ENCODE peak calls at places on chromosomes 11 and 22, in eight cellular contexts. One of them, this sample, is unnamed.

GRCh38 chr11:117875397-117876048 is 935 bp downstream of the FXYD6 start:
- DNase-seq in left ventricle myocardium inferior: peak; percentile 45
- DNase-seq in small intestine: no peak
- DNase-seq in tibial nerve: no peak
- DNase-seq in CD8-positive, alpha-beta T cell: peak; percentile 33
- DNase-seq in CD8-positive, alpha-beta memory T cell: no peak
- DNase-seq in brain microvascular endothelial cell: no peak
- DNase-seq in HCT116: no peak
- DNase-seq in this sample: no peak

GRCh38 chr22:39343259-39344045 is 6.3 kb upstream of the SYNGR1 start:
- DNase-seq in CD8-positive, alpha-beta memory T cell: peak; percentile 24
- DNase-seq in left ventricle myocardium inferior: peak; percentile 41
- DNase-seq in tibial nerve: no peak
- DNase-seq in small intestine: peak; percentile 73
- DNase-seq in brain microvascular endothelial cell: peak; percentile 54
- DNase-seq in CD8-positive, alpha-beta T cell: peak; percentile 60
- DNase-seq in HCT116: peak; percentile 36
- DNase-seq in this sample: peak; percentile 41

GRCh38 chr22:48240935-48241230 is 1478.4 kb downstream of the TBC1D22A start:
- DNase-seq in CD8-positive, alpha-beta T cell: no peak
- DNase-seq in small intestine: no peak
- DNase-seq in HCT116: no peak
- DNase-seq in left ventricle myocardium inferior: no peak
- DNase-seq in tibial nerve: no peak
- DNase-seq in CD8-positive, alpha-beta memory T cell: no peak
- DNase-seq in brain microvascular endothelial cell: no peak
- DNase-seq in this sample: no peak

GRCh38 chr11:43918662-43919061 is 23.8 kb upstream of the C11orf96 start:
- DNase-seq in HCT116: no peak
- DNase-seq in brain microvascular endothelial cell: no peak
- DNase-seq in CD8-positive, alpha-beta T cell: no peak
- DNase-seq in tibial nerve: no peak
- DNase-seq in left ventricle myocardium inferior: no peak
- DNase-seq in CD8-positive, alpha-beta memory T cell: no peak
- DNase-seq in small intestine: no peak
- DNase-seq in this sample: no peak

GRCh38 chr11:76256448-76256847 is 50.1 kb upstream of the WNT11 start:
- DNase-seq in CD8-positive, alpha-beta memory T cell: no peak
- DNase-seq in left ventricle myocardium inferior: no peak
- DNase-seq in CD8-positive, alpha-beta T cell: no peak
- DNase-seq in small intestine: no peak
- DNase-seq in tibial nerve: no peak
- DNase-seq in brain microvascular endothelial cell: no peak
- DNase-seq in HCT116: no peak
- DNase-seq in this sample: no peak

GRCh38 chr11:78209478-78209877 is 20.8 kb downstream of the USP35 start:
- DNase-seq in CD8-positive, alpha-beta memory T cell: no peak
- DNase-seq in HCT116: no peak
- DNase-seq in left ventricle myocardium inferior: peak; percentile 12
- DNase-seq in small intestine: no peak
- DNase-seq in tibial nerve: no peak
- DNase-seq in CD8-positive, alpha-beta T cell: no peak
- DNase-seq in brain microvascular endothelial cell: no peak
- DNase-seq in this sample: no peak

GRCh38 chr22:50019316-50019715 is 6.8 kb upstream of the IL17REL start:
- DNase-seq in tibial nerve: no peak
- DNase-seq in CD8-positive, alpha-beta memory T cell: no peak
- DNase-seq in left ventricle myocardium inferior: no peak
- DNase-seq in small intestine: no peak
- DNase-seq in brain microvascular endothelial cell: no peak
- DNase-seq in CD8-positive, alpha-beta T cell: no peak
- DNase-seq in HCT116: no peak
- DNase-seq in this sample: no peak

GRCh38 chr22:20268350-20269012 is 363 bp upstream of the RTN4R start:
- DNase-seq in HCT116: peak; percentile 8
- DNase-seq in CD8-positive, alpha-beta T cell: peak; percentile 63
- DNase-seq in left ventricle myocardium inferior: peak; percentile 56
- DNase-seq in tibial nerve: no peak
- DNase-seq in CD8-positive, alpha-beta memory T cell: peak; percentile 50
- DNase-seq in small intestine: peak; percentile 59
- DNase-seq in brain microvascular endothelial cell: no peak
- DNase-seq in this sample: peak; percentile 19

GRCh38 chr11:116644948-116645305 is 127.9 kb downstream of the BUD13 start:
- DNase-seq in tibial nerve: no peak
- DNase-seq in HCT116: no peak
- DNase-seq in CD8-positive, alpha-beta memory T cell: no peak
- DNase-seq in CD8-positive, alpha-beta T cell: no peak
- DNase-seq in left ventricle myocardium inferior: no peak
- DNase-seq in small intestine: no peak
- DNase-seq in brain microvascular endothelial cell: no peak
- DNase-seq in this sample: no peak

GRCh38 chr11:16817321-16817720 is 78.9 kb downstream of the C11orf58 start:
- DNase-seq in tibial nerve: no peak
- DNase-seq in CD8-positive, alpha-beta memory T cell: no peak
- DNase-seq in small intestine: no peak
- DNase-seq in CD8-positive, alpha-beta T cell: no peak
- DNase-seq in left ventricle myocardium inferior: no peak
- DNase-seq in HCT116: no peak
- DNase-seq in brain microvascular endothelial cell: no peak
- DNase-seq in this sample: peak; percentile 54

GRCh38 chr11:96267001-96267489 is 76.0 kb downstream of the MAML2 start:
- DNase-seq in CD8-positive, alpha-beta T cell: no peak
- DNase-seq in CD8-positive, alpha-beta memory T cell: no peak
- DNase-seq in left ventricle myocardium inferior: no peak
- DNase-seq in brain microvascular endothelial cell: no peak
- DNase-seq in HCT116: no peak
- DNase-seq in small intestine: no peak
- DNase-seq in tibial nerve: no peak
- DNase-seq in this sample: no peak

GRCh38 chr22:39283312-39284141 is 35.9 kb downstream of the RPL3 start:
- DNase-seq in CD8-positive, alpha-beta T cell: no peak
- DNase-seq in small intestine: no peak
- DNase-seq in tibial nerve: no peak
- DNase-seq in left ventricle myocardium inferior: peak; percentile 63
- DNase-seq in HCT116: no peak
- DNase-seq in CD8-positive, alpha-beta memory T cell: no peak
- DNase-seq in brain microvascular endothelial cell: no peak
- DNase-seq in this sample: no peak

GRCh38 chr11:42707541-42707940 is 604.3 kb upstream of the API5 start:
- DNase-seq in small intestine: no peak
- DNase-seq in CD8-positive, alpha-beta T cell: no peak
- DNase-seq in brain microvascular endothelial cell: no peak
- DNase-seq in left ventricle myocardium inferior: no peak
- DNase-seq in CD8-positive, alpha-beta memory T cell: no peak
- DNase-seq in HCT116: no peak
- DNase-seq in tibial nerve: no peak
- DNase-seq in this sample: no peak

GRCh38 chr11:102467080-102467708 is 14.6 kb upstream of the TMEM123 start:
- DNase-seq in brain microvascular endothelial cell: no peak
- DNase-seq in small intestine: peak; percentile 65
- DNase-seq in HCT116: no peak
- DNase-seq in tibial nerve: no peak
- DNase-seq in CD8-positive, alpha-beta memory T cell: no peak
- DNase-seq in left ventricle myocardium inferior: no peak
- DNase-seq in CD8-positive, alpha-beta T cell: no peak
- DNase-seq in this sample: no peak

GRCh38 chr11:114263510-114264170 is 32.6 kb upstream of the NNMT start:
- DNase-seq in CD8-positive, alpha-beta T cell: no peak
- DNase-seq in tibial nerve: no peak
- DNase-seq in left ventricle myocardium inferior: no peak
- DNase-seq in brain microvascular endothelial cell: no peak
- DNase-seq in CD8-positive, alpha-beta memory T cell: no peak
- DNase-seq in HCT116: no peak
- DNase-seq in small intestine: no peak
- DNase-seq in this sample: no peak

GRCh38 chr11:113373306-113373705 is 14.3 kb upstream of the ANKK1 start:
- DNase-seq in tibial nerve: no peak
- DNase-seq in left ventricle myocardium inferior: no peak
- DNase-seq in small intestine: peak; percentile 10
- DNase-seq in HCT116: no peak
- DNase-seq in brain microvascular endothelial cell: peak; percentile 15
- DNase-seq in CD8-positive, alpha-beta T cell: no peak
- DNase-seq in CD8-positive, alpha-beta memory T cell: no peak
- DNase-seq in this sample: no peak

GRCh38 chr11:74141908-74142307 is 28.9 kb downstream of the C2CD3 start:
- DNase-seq in tibial nerve: no peak
- DNase-seq in CD8-positive, alpha-beta T cell: no peak
- DNase-seq in small intestine: no peak
- DNase-seq in CD8-positive, alpha-beta memory T cell: no peak
- DNase-seq in brain microvascular endothelial cell: no peak
- DNase-seq in left ventricle myocardium inferior: no peak
- DNase-seq in HCT116: no peak
- DNase-seq in this sample: no peak

DNA sequence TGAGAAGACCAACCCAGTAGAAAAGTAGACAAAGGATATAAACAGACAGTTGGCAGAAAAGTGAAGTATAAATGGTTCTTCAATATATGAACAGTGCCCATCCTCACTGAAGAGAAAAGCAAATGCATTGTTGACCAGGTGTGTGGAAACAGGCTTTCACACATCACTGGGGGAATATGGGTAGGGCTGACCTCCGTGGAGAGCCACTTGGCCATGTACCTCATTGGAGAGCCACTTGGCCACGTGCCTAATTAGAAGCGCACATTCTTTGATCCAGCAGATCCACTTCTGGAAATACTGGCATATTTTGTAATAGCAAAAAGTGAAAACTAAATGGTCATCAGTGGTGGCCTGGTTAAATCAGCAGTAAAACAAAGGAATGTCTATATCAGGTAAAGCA is 43.2 kb downstream of the PPP6R3 start:
- DNase-seq in tibial nerve: no peak
- DNase-seq in small intestine: no peak
- DNase-seq in CD8-positive, alpha-beta memory T cell: no peak
- DNase-seq in left ventricle myocardium inferior: no peak
- DNase-seq in HCT116: no peak
- DNase-seq in CD8-positive, alpha-beta T cell: no peak
- DNase-seq in brain microvascular endothelial cell: no peak
- DNase-seq in this sample: no peak
- H3K27ac ChIP-seq in tibial nerve: no peak overlapping the region
- H3K27ac ChIP-seq in small intestine: no peak overlapping the region
- H3K27ac ChIP-seq in CD8-positive, alpha-beta memory T cell: no peak overlapping the region
- H3K27ac ChIP-seq in left ventricle myocardium inferior: peak overlapping the region; percentile 21
- H3K27ac ChIP-seq in HCT116: no peak overlapping the region
- H3K27ac ChIP-seq in CD8-positive, alpha-beta T cell: no peak overlapping the region
- H3K27ac ChIP-seq in brain microvascular endothelial cell: no peak overlapping the region
- H3K27ac ChIP-seq in this sample: no peak overlapping the region

GRCh38 chr11:15194671-15195415 is 80.1 kb downstream of the INSC start:
- DNase-seq in tibial nerve: no peak
- DNase-seq in left ventricle myocardium inferior: no peak
- DNase-seq in HCT116: no peak
- DNase-seq in CD8-positive, alpha-beta memory T cell: no peak
- DNase-seq in small intestine: no peak
- DNase-seq in CD8-positive, alpha-beta T cell: no peak
- DNase-seq in brain microvascular endothelial cell: no peak
- DNase-seq in this sample: no peak
- H3K27ac ChIP-seq in tibial nerve: no peak overlapping the region
- H3K27ac ChIP-seq in left ventricle myocardium inferior: no peak overlapping the region
- H3K27ac ChIP-seq in HCT116: no peak overlapping the region
- H3K27ac ChIP-seq in CD8-positive, alpha-beta memory T cell: no peak overlapping the region
- H3K27ac ChIP-seq in small intestine: no peak overlapping the region
- H3K27ac ChIP-seq in CD8-positive, alpha-beta T cell: no peak overlapping the region
- H3K27ac ChIP-seq in brain microvascular endothelial cell: no peak overlapping the region
- H3K27ac ChIP-seq in this sample: no peak overlapping the region

GRCh38 chr22:38261478-38261803 is 11.4 kb downstream of the TMEM184B start:
- DNase-seq in brain microvascular endothelial cell: no peak
- DNase-seq in small intestine: no peak
- DNase-seq in tibial nerve: no peak
- DNase-seq in CD8-positive, alpha-beta memory T cell: no peak
- DNase-seq in CD8-positive, alpha-beta T cell: no peak
- DNase-seq in HCT116: no peak
- DNase-seq in left ventricle myocardium inferior: no peak
- DNase-seq in this sample: no peak

GRCh38 chr22:38257650-38258246 is 15.1 kb downstream of the TMEM184B start:
- DNase-seq in small intestine: peak; percentile 94
- DNase-seq in brain microvascular endothelial cell: no peak
- DNase-seq in CD8-positive, alpha-beta memory T cell: no peak
- DNase-seq in left ventricle myocardium inferior: no peak
- DNase-seq in tibial nerve: no peak
- DNase-seq in CD8-positive, alpha-beta T cell: no peak
- DNase-seq in HCT116: no peak
- DNase-seq in this sample: no peak

GRCh38 chr22:38260760-38261477 is 11.9 kb downstream of the TMEM184B start:
- DNase-seq in CD8-positive, alpha-beta memory T cell: no peak
- DNase-seq in HCT116: no peak
- DNase-seq in CD8-positive, alpha-beta T cell: no peak
- DNase-seq in brain microvascular endothelial cell: no peak
- DNase-seq in tibial nerve: no peak
- DNase-seq in left ventricle myocardium inferior: no peak
- DNase-seq in small intestine: no peak
- DNase-seq in this sample: peak; percentile 46

GRCh38 chr22:38258895-38259294 is 13.9 kb downstream of the TMEM184B start:
- DNase-seq in CD8-positive, alpha-beta memory T cell: no peak
- DNase-seq in brain microvascular endothelial cell: peak; percentile 62
- DNase-seq in small intestine: no peak
- DNase-seq in left ventricle myocardium inferior: peak; percentile 79
- DNase-seq in CD8-positive, alpha-beta T cell: no peak
- DNase-seq in HCT116: no peak
- DNase-seq in tibial nerve: no peak
- DNase-seq in this sample: no peak

GRCh38 chr22:38259370-38259769 is 13.4 kb downstream of the TMEM184B start:
- DNase-seq in brain microvascular endothelial cell: no peak
- DNase-seq in HCT116: no peak
- DNase-seq in CD8-positive, alpha-beta memory T cell: no peak
- DNase-seq in left ventricle myocardium inferior: no peak
- DNase-seq in tibial nerve: no peak
- DNase-seq in small intestine: no peak
- DNase-seq in CD8-positive, alpha-beta T cell: no peak
- DNase-seq in this sample: no peak
- H3K27ac ChIP-seq in brain microvascular endothelial cell: no peak overlapping the region
- H3K27ac ChIP-seq in HCT116: no peak overlapping the region
- H3K27ac ChIP-seq in CD8-positive, alpha-beta memory T cell: no peak overlapping the region
- H3K27ac ChIP-seq in left ventricle myocardium inferior: peak overlapping the region; percentile 74
- H3K27ac ChIP-seq in tibial nerve: no peak overlapping the region
- H3K27ac ChIP-seq in small intestine: no peak overlapping the region
- H3K27ac ChIP-seq in CD8-positive, alpha-beta T cell: no peak overlapping the region
- H3K27ac ChIP-seq in this sample: peak overlapping the region; percentile 74

DNA sequence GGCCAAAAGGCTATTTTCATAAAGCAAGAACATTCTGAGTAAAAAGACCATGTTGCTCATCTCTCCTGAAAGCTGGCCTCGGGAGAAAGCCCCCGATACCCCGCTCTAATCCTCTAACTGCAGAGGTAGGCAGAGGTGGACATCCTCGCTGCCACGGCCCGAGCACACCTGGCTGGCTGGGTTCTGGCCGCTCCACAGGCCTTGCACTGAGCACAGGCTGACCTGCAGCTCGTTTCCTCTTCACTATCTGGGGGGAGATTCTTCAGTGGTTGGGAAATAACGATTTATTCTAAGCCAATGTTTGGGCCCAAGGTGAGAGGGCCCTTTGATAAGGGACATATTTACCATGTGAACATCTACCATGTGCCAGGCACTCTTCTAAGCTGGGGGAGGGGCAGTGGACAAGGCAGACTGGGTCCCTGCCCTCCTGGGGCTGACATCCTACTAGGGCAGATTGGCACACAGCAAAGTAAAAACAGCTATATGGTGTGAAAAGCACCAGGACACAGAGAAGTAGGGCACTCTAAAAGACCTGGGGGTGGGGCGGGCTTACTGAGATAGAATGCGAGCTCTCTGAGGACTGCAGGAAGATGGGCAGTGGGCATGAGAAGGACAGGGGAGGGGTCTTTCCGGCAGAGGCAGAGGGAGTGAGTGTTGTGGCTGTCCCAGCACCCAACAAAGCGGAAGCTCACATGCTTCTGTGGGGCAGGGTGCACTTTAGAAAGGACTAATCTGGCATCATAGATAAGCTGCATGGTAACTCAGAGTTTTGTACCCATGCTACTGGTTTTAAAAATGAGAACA is 65.5 kb upstream of the ARFGAP3 start:
- DNase-seq in CD8-positive, alpha-beta memory T cell: no peak
- DNase-seq in left ventricle myocardium inferior: no peak
- DNase-seq in tibial nerve: no peak
- DNase-seq in HCT116: no peak
- DNase-seq in small intestine: peak; percentile 53
- DNase-seq in brain microvascular endothelial cell: no peak
- DNase-seq in CD8-positive, alpha-beta T cell: no peak
- DNase-seq in this sample: no peak
- H3K27ac ChIP-seq in CD8-positive, alpha-beta memory T cell: no peak overlapping the region
- H3K27ac ChIP-seq in left ventricle myocardium inferior: peak overlapping the region; percentile 68
- H3K27ac ChIP-seq in tibial nerve: no peak overlapping the region
- H3K27ac ChIP-seq in HCT116: no peak overlapping the region
- H3K27ac ChIP-seq in small intestine: peak overlapping the region; percentile 37
- H3K27ac ChIP-seq in brain microvascular endothelial cell: no peak overlapping the region
- H3K27ac ChIP-seq in CD8-positive, alpha-beta T cell: no peak overlapping the region
- H3K27ac ChIP-seq in this sample: no peak overlapping the region

This sample was measured in substantia nigra.